ENCODE peak calls at places on chromosomes 4 and X, in four cellular contexts. One of them, this sample, is unnamed. For H3K4me1, the result is how much of the 10 kb centered on the place peaks cover.

GRCh38 chrX:56281789-56282188 is 49.6 kb downstream of the KLF8 start:
- DNase-seq in SK-N-SH: peak
- DNase-seq in upper lobe of left lung: no peak
- DNase-seq in A549: peak
- DNase-seq in this sample: no peak

GRCh38 chrX:66030505-66031317 is 9.2 kb downstream of the VSIG4 start:
- DNase-seq in SK-N-SH: peak
- DNase-seq in upper lobe of left lung: no peak
- DNase-seq in A549: no peak
- DNase-seq in this sample: peak

GRCh38 chr4:83561381-83561780 is 25.5 kb downstream of the GPAT3 start:
- DNase-seq in SK-N-SH: no peak
- DNase-seq in upper lobe of left lung: peak
- DNase-seq in A549: peak
- DNase-seq in this sample: peak

GRCh38 chr4:6885953-6886557 is 23.6 kb upstream of the TBC1D14 start:
- DNase-seq in SK-N-SH: no peak
- DNase-seq in upper lobe of left lung: peak
- DNase-seq in A549: no peak
- DNase-seq in this sample: no peak

GRCh38 chr4:172202480-172203076 is 389.4 kb downstream of the GALNTL6 start:
- DNase-seq in SK-N-SH: peak
- DNase-seq in upper lobe of left lung: no peak
- DNase-seq in A549: peak
- DNase-seq in this sample: no peak

GRCh38 chr4:40190880-40191815 is 5.7 kb upstream of the RHOH start:
- DNase-seq in SK-N-SH: no peak
- DNase-seq in upper lobe of left lung: no peak
- DNase-seq in A549: no peak
- DNase-seq in this sample: no peak

GRCh38 chr4:131427000-131427399 is 1722.1 kb upstream of the PCDH10 start:
- DNase-seq in SK-N-SH: no peak
- DNase-seq in upper lobe of left lung: no peak
- DNase-seq in A549: no peak
- DNase-seq in this sample: no peak

GRCh38 chr4:153205028-153205648 is 895 bp downstream of the TRIM2 start:
- DNase-seq in SK-N-SH: no peak
- DNase-seq in upper lobe of left lung: peak
- DNase-seq in A549: no peak
- DNase-seq in this sample: peak

GRCh38 chrX:114774691-114775090 is 190.8 kb downstream of the HTR2C start:
- DNase-seq in SK-N-SH: no peak
- DNase-seq in upper lobe of left lung: no peak
- DNase-seq in A549: no peak
- DNase-seq in this sample: no peak

DNA sequence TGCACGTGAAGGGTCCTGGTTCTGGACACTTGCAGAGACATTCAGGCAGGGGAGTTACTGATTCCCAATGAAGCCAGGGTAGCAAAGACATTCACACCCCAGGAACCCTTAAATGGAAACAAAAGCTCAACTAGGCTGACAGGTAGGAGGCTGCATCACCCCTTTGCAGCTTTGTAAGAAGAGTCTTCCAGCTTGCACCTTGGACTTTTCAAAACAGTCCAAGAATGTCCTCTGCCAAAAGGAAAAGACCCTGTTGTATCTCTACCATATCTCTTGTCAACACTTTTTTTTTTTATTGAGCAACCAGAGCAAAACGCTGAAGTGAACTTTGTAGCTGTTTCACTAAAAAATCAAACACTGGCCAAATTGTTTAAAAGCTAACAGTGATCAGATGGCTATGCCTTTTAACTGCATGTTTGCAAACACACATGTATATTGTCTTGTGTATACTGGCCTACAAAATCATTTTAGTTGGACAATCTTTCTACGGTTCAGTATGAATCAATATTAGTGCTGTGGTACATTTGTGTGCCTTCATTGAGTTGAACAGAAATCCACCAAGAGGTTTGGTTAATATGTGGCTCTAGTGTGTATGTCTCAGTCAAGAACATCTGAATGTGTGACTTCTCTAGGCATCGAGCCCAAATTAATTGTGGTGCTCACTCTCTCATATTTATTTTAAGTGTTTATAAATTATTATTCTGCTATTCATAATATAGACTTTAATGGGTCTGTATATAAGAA is 18.5 kb upstream of the WWC2 start:
- DNase-seq in SK-N-SH: no peak
- DNase-seq in upper lobe of left lung: no peak
- DNase-seq in A549: no peak
- DNase-seq in this sample: no peak
- TF ChIP-seq EP300 in SK-N-SH: no peak
- TF ChIP-seq EP300 in upper lobe of left lung: no peak
- TF ChIP-seq EP300 in A549: no peak
- TF ChIP-seq EP300 in this sample: no peak

DNA sequence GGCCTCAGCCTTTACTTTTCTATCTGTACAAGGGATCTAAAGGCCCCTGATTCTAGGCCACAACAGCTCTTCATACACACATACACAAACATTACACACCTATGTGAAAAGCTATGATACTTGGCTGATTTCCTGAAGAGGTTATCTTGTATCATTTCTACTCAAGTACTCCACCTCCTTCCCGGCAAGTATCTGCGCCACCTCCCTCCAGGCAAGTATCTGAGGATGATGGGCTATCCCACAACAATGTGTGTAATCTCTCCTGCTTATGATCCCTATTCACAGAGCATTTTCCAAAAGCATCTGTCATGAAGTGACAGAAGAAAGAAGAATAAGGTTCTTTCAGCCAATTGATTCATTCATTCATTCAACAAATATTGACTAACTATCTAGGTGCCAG is 36.8 kb downstream of the AFAP1 start:
- DNase-seq in SK-N-SH: no peak
- DNase-seq in upper lobe of left lung: no peak
- DNase-seq in A549: no peak
- DNase-seq in this sample: no peak
- H3K4me1 ChIP-seq in SK-N-SH: half or more
- H3K4me1 ChIP-seq in upper lobe of left lung: under half
- H3K4me1 ChIP-seq in A549: half or more
- H3K4me1 ChIP-seq in this sample: under half

DNA sequence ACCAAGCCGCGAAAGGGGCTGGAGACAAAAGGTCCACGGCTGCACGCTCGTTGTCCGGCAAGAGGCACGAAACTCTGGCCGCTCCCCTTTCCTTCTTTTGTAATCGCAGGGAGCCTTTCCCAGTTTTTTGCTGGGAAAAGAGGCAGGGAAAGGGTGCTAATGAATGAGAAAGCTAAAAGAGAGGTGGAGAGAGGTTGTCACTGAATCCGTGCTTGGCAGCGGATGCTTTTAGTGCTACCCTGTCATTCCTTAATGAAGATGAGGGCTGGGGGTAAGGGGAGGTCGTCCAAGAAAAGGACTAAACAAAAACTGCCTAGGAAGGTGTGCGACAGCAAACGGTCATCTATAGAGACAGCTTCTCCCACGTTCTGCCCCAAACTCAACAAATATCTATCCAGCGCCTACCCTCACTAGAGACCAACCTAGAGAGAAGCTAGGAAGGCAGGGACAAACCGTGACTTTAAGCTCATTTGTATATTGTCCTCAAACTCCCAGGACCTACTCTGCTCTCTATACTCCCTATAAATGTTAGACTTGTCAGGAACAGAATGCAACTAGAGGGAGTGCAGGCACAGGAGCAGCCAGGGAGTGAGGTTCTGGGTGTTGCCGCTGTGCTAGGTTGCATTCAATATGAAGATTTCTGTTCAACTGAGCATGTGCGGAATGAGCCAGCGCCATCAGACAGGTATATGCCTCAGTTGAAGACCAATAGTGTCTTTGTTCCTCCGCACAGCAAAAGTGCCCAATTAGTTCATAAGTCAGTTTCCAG is 755 bp upstream of the CASK start:
- DNase-seq in SK-N-SH: peak
- DNase-seq in upper lobe of left lung: peak
- DNase-seq in A549: peak
- DNase-seq in this sample: peak
- TF ChIP-seq CTCF in SK-N-SH: no peak
- TF ChIP-seq CTCF in upper lobe of left lung: no peak
- TF ChIP-seq CTCF in A549: no peak
- TF ChIP-seq CTCF in this sample: no peak

GRCh38 chrX:17411189-17411588 is 36.2 kb downstream of the NHS start:
- DNase-seq in SK-N-SH: no peak
- DNase-seq in upper lobe of left lung: no peak
- DNase-seq in A549: no peak
- DNase-seq in this sample: no peak
- TF ChIP-seq EP300 in SK-N-SH: no peak
- TF ChIP-seq EP300 in upper lobe of left lung: no peak
- TF ChIP-seq EP300 in A549: no peak
- TF ChIP-seq EP300 in this sample: no peak

DNA sequence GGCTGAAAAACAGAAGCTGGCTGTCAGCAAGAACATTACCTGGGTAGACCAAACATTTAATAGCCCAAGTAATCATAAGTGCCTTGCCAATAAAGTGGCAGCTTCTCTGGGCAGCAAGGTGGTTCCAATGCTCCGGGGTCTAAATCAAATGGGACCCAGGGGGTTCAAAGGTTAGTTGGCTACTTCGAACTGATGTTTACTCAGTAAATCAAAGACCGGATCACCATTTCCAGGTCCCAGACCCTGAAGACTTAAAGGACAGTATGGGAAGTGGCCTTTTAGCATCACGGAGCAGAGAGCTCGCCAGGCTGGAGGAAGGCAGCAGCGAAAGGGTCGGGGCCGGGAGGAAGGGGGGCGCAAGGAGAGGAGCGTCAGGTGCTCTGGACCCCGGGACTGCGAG is 1.0 kb downstream of the SH3KBP1 start:
- DNase-seq in SK-N-SH: no peak
- DNase-seq in upper lobe of left lung: no peak
- DNase-seq in A549: no peak
- DNase-seq in this sample: no peak
- H3K4me1 ChIP-seq in SK-N-SH: under half
- H3K4me1 ChIP-seq in upper lobe of left lung: under half
- H3K4me1 ChIP-seq in A549: under half
- H3K4me1 ChIP-seq in this sample: under half

DNA sequence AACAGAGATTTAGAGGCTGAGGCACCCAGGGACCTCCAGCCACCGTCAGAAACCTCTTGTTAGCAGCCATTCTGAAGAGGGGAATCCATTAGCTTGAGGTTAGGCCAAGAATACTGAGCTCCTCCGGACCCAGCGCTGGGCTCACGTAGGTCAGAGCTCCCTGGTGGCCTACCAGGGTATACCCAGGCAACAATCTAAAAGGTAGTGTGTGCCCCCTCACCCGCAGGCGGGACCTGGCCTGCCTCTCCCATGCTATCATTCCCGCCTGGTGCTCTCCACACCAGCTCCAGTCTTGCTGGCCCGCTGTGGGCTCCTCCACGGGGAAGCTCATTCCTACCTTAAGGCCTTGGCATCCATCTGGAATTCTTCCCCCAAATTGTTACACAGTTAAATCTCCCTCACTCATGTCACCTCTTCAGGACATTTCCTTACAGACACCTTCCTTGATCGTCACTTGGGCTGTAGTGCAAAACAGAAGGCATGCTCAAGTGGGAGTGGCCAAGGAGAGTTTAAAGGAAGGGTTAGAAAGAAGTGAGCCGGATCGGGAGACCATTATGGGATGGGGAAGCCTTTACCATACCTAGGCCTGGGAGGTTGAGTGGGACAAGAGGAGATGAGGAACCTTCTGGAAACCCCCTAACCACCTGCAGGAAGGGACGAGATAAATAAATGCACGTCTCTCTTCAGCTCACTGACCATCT is 102.5 kb downstream of the UCHL1 start:
- DNase-seq in SK-N-SH: peak
- DNase-seq in upper lobe of left lung: peak
- DNase-seq in A549: peak
- DNase-seq in this sample: no peak
- TF ChIP-seq CTCF in SK-N-SH: peak
- TF ChIP-seq CTCF in upper lobe of left lung: no peak
- TF ChIP-seq CTCF in A549: no peak
- TF ChIP-seq CTCF in this sample: no peak

GRCh38 chrX:48891402-48892288 is 5.9 kb downstream of the TIMM17B start:
- DNase-seq in SK-N-SH: peak
- DNase-seq in upper lobe of left lung: peak
- DNase-seq in A549: peak
- DNase-seq in this sample: peak
- TF ChIP-seq EP300 in SK-N-SH: no peak
- TF ChIP-seq EP300 in upper lobe of left lung: no peak
- TF ChIP-seq EP300 in A549: no peak
- TF ChIP-seq EP300 in this sample: no peak

GRCh38 chr4:118981839-118982381 is 93.3 kb downstream of the SYNPO2 start:
- DNase-seq in SK-N-SH: peak
- DNase-seq in upper lobe of left lung: peak
- DNase-seq in A549: peak
- DNase-seq in this sample: peak
- H3K4me1 ChIP-seq in SK-N-SH: under half
- H3K4me1 ChIP-seq in upper lobe of left lung: under half
- H3K4me1 ChIP-seq in A549: under half
- H3K4me1 ChIP-seq in this sample: under half

DNA sequence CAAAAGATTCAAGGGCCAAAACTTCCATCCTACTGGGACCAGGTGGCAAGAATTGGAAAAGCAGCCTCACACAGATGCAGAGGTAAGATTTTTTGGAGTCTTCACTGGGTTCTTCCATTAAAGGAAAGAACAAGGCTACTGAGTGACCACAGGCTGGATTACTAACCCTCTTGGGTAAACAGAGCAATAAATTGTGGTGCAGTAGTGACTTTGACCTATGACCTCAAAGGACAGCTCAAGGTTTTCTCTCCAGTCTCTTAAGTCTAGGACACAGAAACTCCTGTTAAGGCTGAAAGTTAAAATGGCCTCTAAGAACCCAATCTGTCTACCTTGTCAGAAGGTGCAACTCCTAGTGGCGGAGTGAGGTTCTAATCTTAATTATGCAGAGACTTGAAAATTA is 464.9 kb downstream of the SMARCA1 start:
- DNase-seq in SK-N-SH: no peak
- DNase-seq in upper lobe of left lung: no peak
- DNase-seq in A549: no peak
- DNase-seq in this sample: no peak
- TF ChIP-seq CTCF in SK-N-SH: no peak
- TF ChIP-seq CTCF in upper lobe of left lung: no peak
- TF ChIP-seq CTCF in A549: no peak
- TF ChIP-seq CTCF in this sample: no peak